ENCODE peak calls at places on chromosomes 7 and 10, in four cellular contexts. One of them, this sample, is unnamed.

GRCh38 chr7:1262441-1262840 is 29.8 kb downstream of the UNCX start:
- DNase-seq in A172: no peak
- DNase-seq in left cardiac atrium: no peak
- DNase-seq in NCI-H2081: no peak
- DNase-seq in this sample: no peak

GRCh38 chr7:108072116-108072515 is 58.0 kb downstream of the LAMB4 start:
- DNase-seq in A172: no peak
- DNase-seq in left cardiac atrium: no peak
- DNase-seq in NCI-H2081: no peak
- DNase-seq in this sample: no peak

GRCh38 chr10:20892796-20893195 is 4.3 kb downstream of the NEBL start:
- DNase-seq in A172: no peak
- DNase-seq in left cardiac atrium: no peak
- DNase-seq in NCI-H2081: no peak
- DNase-seq in this sample: no peak

GRCh38 chr7:158946771-158947170 is 90.4 kb downstream of the DYNC2I1 start:
- DNase-seq in A172: no peak
- DNase-seq in left cardiac atrium: no peak
- DNase-seq in NCI-H2081: no peak
- DNase-seq in this sample: no peak

GRCh38 chr10:30070001-30070759 is 10.8 kb upstream of the JCAD start:
- DNase-seq in A172: peak
- DNase-seq in left cardiac atrium: peak
- DNase-seq in NCI-H2081: no peak
- DNase-seq in this sample: no peak

GRCh38 chr10:53223846-53224245 is 451.3 kb upstream of the MBL2 start:
- DNase-seq in A172: no peak
- DNase-seq in left cardiac atrium: no peak
- DNase-seq in NCI-H2081: peak
- DNase-seq in this sample: no peak

GRCh38 chr10:93357680-93358079 is 124.5 kb downstream of the MYOF start:
- DNase-seq in A172: peak
- DNase-seq in left cardiac atrium: no peak
- DNase-seq in NCI-H2081: peak
- DNase-seq in this sample: no peak

GRCh38 chr7:29495618-29496017 is 68.0 kb upstream of the PRR15 start:
- DNase-seq in A172: no peak
- DNase-seq in left cardiac atrium: no peak
- DNase-seq in NCI-H2081: no peak
- DNase-seq in this sample: no peak

GRCh38 chr10:69643779-69644657 is 14.0 kb downstream of the FAM241B start:
- DNase-seq in A172: no peak
- DNase-seq in left cardiac atrium: no peak
- DNase-seq in NCI-H2081: no peak
- DNase-seq in this sample: no peak

GRCh38 chr7:111126987-111127386 is 36.1 kb downstream of the LRRN3 start:
- DNase-seq in A172: peak
- DNase-seq in left cardiac atrium: no peak
- DNase-seq in NCI-H2081: no peak
- DNase-seq in this sample: no peak

GRCh38 chr7:54664235-54665228 is 94.5 kb downstream of the SEC61G start:
- DNase-seq in A172: peak
- DNase-seq in left cardiac atrium: peak
- DNase-seq in NCI-H2081: peak
- DNase-seq in this sample: peak

GRCh38 chr7:43653891-43654504 is 71.1 kb downstream of the STK17A start:
- DNase-seq in A172: peak
- DNase-seq in left cardiac atrium: no peak
- DNase-seq in NCI-H2081: no peak
- DNase-seq in this sample: no peak

GRCh38 chr10:78314651-78315050 is 281.0 kb downstream of the RPS24 start:
- DNase-seq in A172: no peak
- DNase-seq in left cardiac atrium: no peak
- DNase-seq in NCI-H2081: no peak
- DNase-seq in this sample: no peak

GRCh38 chr10:44978570-44979280 is at the start of gene DEPP1:
- DNase-seq in A172: peak
- DNase-seq in left cardiac atrium: peak
- DNase-seq in NCI-H2081: peak
- DNase-seq in this sample: peak

GRCh38 chr10:86372785-86373239 is 6.2 kb upstream of the GRID1 start:
- DNase-seq in A172: no peak
- DNase-seq in left cardiac atrium: no peak
- DNase-seq in NCI-H2081: no peak
- DNase-seq in this sample: no peak

GRCh38 chr10:123808873-123809272 is 82.7 kb downstream of the CPXM2 start:
- DNase-seq in A172: peak
- DNase-seq in left cardiac atrium: no peak
- DNase-seq in NCI-H2081: no peak
- DNase-seq in this sample: no peak

GRCh38 chr10:114406455-114406854 is 2.2 kb upstream of the AFAP1L2 start:
- DNase-seq in A172: no peak
- DNase-seq in left cardiac atrium: no peak
- DNase-seq in NCI-H2081: no peak
- DNase-seq in this sample: no peak

GRCh38 chr10:106559442-106559841 is 605.1 kb downstream of the SORCS1 start:
- DNase-seq in A172: peak
- DNase-seq in left cardiac atrium: no peak
- DNase-seq in NCI-H2081: no peak
- DNase-seq in this sample: no peak

GRCh38 chr7:1678070-1678543 is 8.0 kb downstream of the ELFN1 start:
- DNase-seq in A172: no peak
- DNase-seq in left cardiac atrium: no peak
- DNase-seq in NCI-H2081: no peak
- DNase-seq in this sample: no peak

GRCh38 chr10:132746801-132747625 is 38.9 kb downstream of the NKX6-2 start:
- DNase-seq in A172: no peak
- DNase-seq in left cardiac atrium: no peak
- DNase-seq in NCI-H2081: no peak
- DNase-seq in this sample: no peak

GRCh38 chr7:151923097-151923876 is 33.0 kb upstream of the GALNTL5 start:
- DNase-seq in A172: no peak
- DNase-seq in left cardiac atrium: no peak
- DNase-seq in NCI-H2081: no peak
- DNase-seq in this sample: no peak

GRCh38 chr7:123624527-123625183 is 23.0 kb downstream of the ASB15 start:
- DNase-seq in A172: no peak
- DNase-seq in left cardiac atrium: peak
- DNase-seq in NCI-H2081: no peak
- DNase-seq in this sample: no peak

GRCh38 chr10:8913720-8914119 is 859.2 kb downstream of the GATA3 start:
- DNase-seq in A172: no peak
- DNase-seq in left cardiac atrium: no peak
- DNase-seq in NCI-H2081: no peak
- DNase-seq in this sample: no peak

GRCh38 chr7:19404912-19405329 is 259.7 kb upstream of the FERD3L start:
- DNase-seq in A172: peak
- DNase-seq in left cardiac atrium: no peak
- DNase-seq in NCI-H2081: no peak
- DNase-seq in this sample: no peak

GRCh38 chr7:55504093-55504859 is 68.0 kb downstream of the VOPP1 start:
- DNase-seq in A172: peak
- DNase-seq in left cardiac atrium: no peak
- DNase-seq in NCI-H2081: peak
- DNase-seq in this sample: no peak

GRCh38 chr7:157961731-157962457 is 625.1 kb downstream of the DNAJB6 start:
- DNase-seq in A172: no peak
- DNase-seq in left cardiac atrium: no peak
- DNase-seq in NCI-H2081: no peak
- DNase-seq in this sample: no peak

GRCh38 chr10:94049911-94050310 is 56.2 kb downstream of the PLCE1 start:
- DNase-seq in A172: no peak
- DNase-seq in left cardiac atrium: no peak
- DNase-seq in NCI-H2081: no peak
- DNase-seq in this sample: no peak

GRCh38 chr7:138247568-138248328 is 171.5 kb downstream of the AKR1D1 start:
- DNase-seq in A172: no peak
- DNase-seq in left cardiac atrium: no peak
- DNase-seq in NCI-H2081: no peak
- DNase-seq in this sample: no peak

GRCh38 chr7:148107741-148108140 is 482.8 kb upstream of the C7orf33 start:
- DNase-seq in A172: no peak
- DNase-seq in left cardiac atrium: no peak
- DNase-seq in NCI-H2081: peak
- DNase-seq in this sample: no peak

GRCh38 chr7:138854115-138854645 is 56.2 kb upstream of the ATP6V0A4 start:
- DNase-seq in A172: peak
- DNase-seq in left cardiac atrium: no peak
- DNase-seq in NCI-H2081: no peak
- DNase-seq in this sample: no peak

GRCh38 chr7:1532456-1533254 is 2.2 kb downstream of the MAFK start:
- DNase-seq in A172: peak
- DNase-seq in left cardiac atrium: peak
- DNase-seq in NCI-H2081: no peak
- DNase-seq in this sample: peak

GRCh38 chr7:42858570-42858969 is 53.3 kb downstream of the C7orf25 start:
- DNase-seq in A172: peak
- DNase-seq in left cardiac atrium: no peak
- DNase-seq in NCI-H2081: no peak
- DNase-seq in this sample: no peak

GRCh38 chr7:26627871-26628270 is 236.5 kb downstream of the SKAP2 start:
- DNase-seq in A172: no peak
- DNase-seq in left cardiac atrium: no peak
- DNase-seq in NCI-H2081: peak
- DNase-seq in this sample: no peak

GRCh38 chr10:3775671-3776551 is 9.1 kb downstream of the KLF6 start:
- DNase-seq in A172: peak
- DNase-seq in left cardiac atrium: no peak
- DNase-seq in NCI-H2081: no peak
- DNase-seq in this sample: no peak

GRCh38 chr10:97000487-97001182 is 168.5 kb downstream of the LCOR start:
- DNase-seq in A172: no peak
- DNase-seq in left cardiac atrium: no peak
- DNase-seq in NCI-H2081: no peak
- DNase-seq in this sample: no peak

GRCh38 chr7:152395115-152395514 is 40.7 kb downstream of the KMT2C start:
- DNase-seq in A172: peak
- DNase-seq in left cardiac atrium: no peak
- DNase-seq in NCI-H2081: no peak
- DNase-seq in this sample: no peak